ENCODE peak calls at places on chromosomes 16 and 17, in four cellular contexts. F is lung; U is DND-41; K is CD8-positive, alpha-beta T cell. I is an unnamed sample.

GRCh38 chr17:50183439-50184001 is 17.7 kb downstream of the SGCA start:
- DNase-seq in K (peak), U (no peak), F (no peak), I (no peak)

GRCh38 chr17:27490391-27490790 is 34.1 kb downstream of the KSR1 start:
- DNase-seq in K (no peak), F (no peak), U (no peak), I (no peak)

GRCh38 chr17:1398900-1399299 is 1.1 kb downstream of the YWHAE start:
- DNase-seq in U (no peak), F (no peak), K (no peak), I (peak)

GRCh38 chr17:10429416-10430045 is 7.8 kb upstream of the MYH8 start:
- DNase-seq in K (no peak), F (no peak), U (no peak), I (no peak)

GRCh38 chr17:20263595-20263994 is 203.7 kb downstream of the LGALS9B start:
- DNase-seq in F (no peak), K (no peak), U (no peak), I (no peak)

GRCh38 chr17:382644-383533 is 30.3 kb upstream of the RPH3AL start:
- DNase-seq in F (no peak), U (no peak), K (no peak), I (no peak)

GRCh38 chr16:82738699-82739098 is 111.9 kb downstream of the CDH13 start:
- DNase-seq in K (no peak), F (no peak), U (no peak), I (peak)

GRCh38 chr16:8931864-8932263 is 31.8 kb downstream of the USP7 start:
- DNase-seq in U (peak), K (peak), F (no peak), I (peak)

GRCh38 chr16:84058664-84059063 is 16.1 kb upstream of the SLC38A8 start:
- DNase-seq in F (no peak), K (no peak), U (no peak), I (no peak)

GRCh38 chr17:57458718-57459285 is 202.5 kb downstream of the MSI2 start:
- DNase-seq in F (no peak), U (no peak), K (no peak), I (no peak)

GRCh38 chr17:72614476-72614870 is 478.0 kb downstream of the SLC39A11 start:
- DNase-seq in K (no peak), U (no peak), F (no peak), I (no peak)

GRCh38 chr16:82651921-82652601 is 25.3 kb downstream of the CDH13 start:
- DNase-seq in K (no peak), F (no peak), U (peak), I (peak)

GRCh38 chr17:81685108-81685507 is 1.3 kb downstream of the HGS start:
- DNase-seq in K (peak), F (no peak), U (peak), I (no peak)

GRCh38 chr16:28181557-28181914 is 30.2 kb downstream of the XPO6 start:
- DNase-seq in K (no peak), F (peak), U (no peak), I (peak)

GRCh38 chr17:29929006-29929543 is 953 bp downstream of the SSH2 start:
- DNase-seq in K (peak), U (peak), F (peak), I (peak)

GRCh38 chr16:75570351-75571104 is 4.3 kb downstream of the GABARAPL2 start:
- DNase-seq in U (no peak), F (no peak), K (no peak), I (no peak)

GRCh38 chr17:2207815-2208515 is 95.6 kb downstream of the SMG6 start:
- DNase-seq in F (no peak), U (no peak), K (no peak), I (no peak)

GRCh38 chr17:40121191-40121885 is 433 bp upstream of the MSL1 start:
- DNase-seq in U (no peak), F (peak), K (peak), I (peak)

GRCh38 chr16:4158143-4159093 is 42.2 kb upstream of the ADCY9 start:
- DNase-seq in F (no peak), U (no peak), K (no peak), I (no peak)

GRCh38 chr16:50309527-50310307 is 43.4 kb downstream of the ADCY7 start:
- DNase-seq in K (no peak), F (no peak), U (no peak), I (no peak)

GRCh38 chr17:42118545-42118944 is 2.6 kb downstream of the KAT2A start:
- DNase-seq in K (peak), U (peak), F (no peak), I (peak)

GRCh38 chr16:4376126-4376819 is 4.6 kb downstream of the VASN start:
- DNase-seq in F (peak), U (no peak), K (no peak), I (no peak)

GRCh38 chr16:5615868-5616642 is 518.5 kb upstream of the EEF2KMT start:
- DNase-seq in F (peak), U (peak), K (no peak), I (peak)

GRCh38 chr17:14305785-14306496 is 5.1 kb downstream of the HS3ST3B1 start:
- DNase-seq in U (no peak), K (no peak), F (no peak), I (no peak)
- H3K4me3 ChIP-seq in U (no peak), K (no peak), F (no peak), I (no peak)

GRCh38 chr16:67157106-67157748 is 2.5 kb downstream of the TRADD start:
- DNase-seq in U (no peak), K (no peak), F (no peak), I (no peak)

GRCh38 chr16:67156146-67156844 is 3.4 kb downstream of the TRADD start:
- DNase-seq in K (no peak), F (no peak), U (no peak), I (no peak)

GRCh38 chr16:67154578-67155304 is 3.9 kb upstream of the B3GNT9 start:
- DNase-seq in F (no peak), U (no peak), K (no peak), I (no peak)

GRCh38 chr16:67157892-67158635 is 1.6 kb downstream of the TRADD start:
- DNase-seq in K (no peak), U (no peak), F (no peak), I (peak)

GRCh38 chr16:67155305-67156145 is 4.2 kb downstream of the TRADD start:
- DNase-seq in F (peak), K (peak), U (peak), I (peak)
- H3K4me3 ChIP-seq in F (no peak), K (no peak), U (no peak), I (no peak)

GRCh38 chr17:62808576-62808970 is 459 bp upstream of the MARCHF10 start:
- DNase-seq in U (no peak), K (no peak), F (no peak), I (no peak)
- H3K4me3 ChIP-seq in U (no peak), K (peak), F (no peak), I (no peak)

GRCh38 chr17:16623282-16623681 is 30.4 kb downstream of the ZNF624 start:
- DNase-seq in F (no peak), K (no peak), U (no peak), I (no peak)

GRCh38 chr17:16617481-16618060 is 36.1 kb downstream of the ZNF624 start:
- DNase-seq in F (no peak), U (no peak), K (no peak), I (no peak)

DNA sequence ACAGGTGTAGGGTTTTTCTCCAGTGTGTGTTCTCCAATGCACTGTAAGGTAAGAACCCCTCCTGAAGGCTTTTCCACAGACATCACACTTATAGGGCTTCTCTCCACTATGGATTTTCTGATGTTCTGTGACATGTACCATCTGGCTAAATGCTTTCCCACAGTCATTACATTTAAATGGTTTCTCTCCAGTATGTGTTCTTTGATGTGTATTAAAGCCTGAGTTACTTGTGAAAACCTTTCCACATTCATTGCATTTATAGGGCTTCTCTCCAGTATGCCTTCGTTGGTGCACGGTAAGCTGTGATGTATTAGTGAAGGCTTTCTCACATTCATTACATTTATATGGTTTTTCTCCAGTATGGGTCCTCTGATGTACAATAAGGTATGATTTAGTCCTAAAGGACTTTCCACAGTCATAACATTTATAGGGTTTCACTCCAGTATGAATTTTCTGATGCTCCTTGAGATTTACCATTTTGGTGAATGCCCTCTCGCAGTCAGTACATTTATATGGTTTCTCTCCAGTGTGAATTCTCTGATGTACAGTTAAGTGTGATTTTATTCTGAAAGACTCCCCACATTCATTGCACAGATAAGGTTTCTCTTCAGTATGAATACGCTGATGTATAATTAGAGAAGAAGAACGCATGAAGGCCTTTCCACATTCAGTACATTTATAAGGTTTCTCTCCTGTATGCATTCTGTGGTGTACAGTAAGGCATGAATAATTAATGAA is 30.9 kb downstream of the ZNF624 start:
- DNase-seq in K (no peak), U (no peak), F (no peak), I (no peak)
- H3K4me3 ChIP-seq in K (no peak), U (no peak), F (no peak), I (no peak)

GRCh38 chr16:86531193-86531550 is 20.8 kb downstream of the FOXF1 start:
- DNase-seq in U (no peak), K (no peak), F (no peak), I (no peak)

GRCh38 chr16:86530251-86531192 is 20.2 kb downstream of the FOXF1 start:
- DNase-seq in K (no peak), U (no peak), F (no peak), I (no peak)

GRCh38 chr16:86533076-86533475 is 22.0 kb downstream of the MTHFSD start:
- DNase-seq in U (no peak), K (no peak), F (no peak), I (no peak)

GRCh38 chr16:86532526-86532815 is 22.1 kb downstream of the FOXF1 start:
- DNase-seq in K (no peak), F (no peak), U (no peak), I (no peak)

GRCh38 chr16:86531641-86532525 is 21.6 kb downstream of the FOXF1 start:
- DNase-seq in U (no peak), F (no peak), K (no peak), I (no peak)
- H3K4me3 ChIP-seq in U (no peak), F (no peak), K (no peak), I (no peak)

GRCh38 chr17:75640556-75641119 is 7.4 kb downstream of the SMIM5 start:
- DNase-seq in F (no peak), U (no peak), K (no peak), I (no peak)
- H3K4me3 ChIP-seq in F (no peak), U (no peak), K (no peak), I (no peak)

GRCh38 chr16:693364-693763 is 3.2 kb upstream of the WDR24 start:
- DNase-seq in F (no peak), K (no peak), U (no peak), I (no peak)
- H3K4me3 ChIP-seq in F (no peak), K (no peak), U (no peak), I (no peak)

GRCh38 chr16:11258553-11259287 is 2.7 kb upstream of the SOCS1 start:
- DNase-seq in K (peak), F (peak), U (peak), I (peak)
- H3K4me3 ChIP-seq in K (no peak), F (no peak), U (no peak), I (no peak)

DNA sequence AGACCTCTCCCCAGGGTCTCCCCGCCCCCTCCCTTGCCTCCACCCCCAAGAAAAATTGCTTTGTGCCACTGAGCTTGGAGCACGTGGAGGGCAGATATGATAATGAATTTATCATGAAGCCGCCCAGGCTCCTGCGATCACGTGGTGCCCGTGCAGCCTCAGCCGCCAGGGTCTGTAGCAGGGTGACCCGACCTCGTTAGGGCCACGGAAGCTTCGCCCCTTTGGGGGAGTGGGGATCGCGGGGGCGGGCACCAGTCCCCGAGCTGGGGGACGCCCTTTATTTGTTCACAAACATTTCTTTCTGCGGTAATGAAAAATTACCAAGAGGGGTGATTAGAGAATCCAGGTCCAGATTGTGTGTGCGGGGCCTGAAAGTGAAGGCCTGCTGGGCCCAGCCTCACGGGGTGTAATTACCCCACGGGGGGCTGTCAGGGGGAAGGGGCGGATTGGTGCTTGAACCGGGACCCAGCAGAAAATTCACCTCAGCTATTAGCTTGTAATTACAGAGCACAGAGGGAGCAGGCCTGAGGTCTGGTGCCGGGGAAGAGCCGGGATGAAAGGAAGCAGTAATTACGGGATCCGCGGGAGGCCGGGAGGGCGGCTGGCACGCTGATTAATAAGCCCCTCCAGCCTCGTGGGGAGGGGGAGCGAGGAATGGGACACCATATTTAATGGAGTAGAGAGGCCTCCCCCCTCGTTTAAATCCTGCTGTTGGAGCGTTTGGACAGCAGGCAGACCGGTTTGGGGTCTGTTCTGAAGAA is 13.2 kb downstream of the GSE1 start:
- DNase-seq in K (no peak), U (no peak), F (no peak), I (no peak)
- H3K4me3 ChIP-seq in K (no peak), U (no peak), F (no peak), I (no peak)

DNA sequence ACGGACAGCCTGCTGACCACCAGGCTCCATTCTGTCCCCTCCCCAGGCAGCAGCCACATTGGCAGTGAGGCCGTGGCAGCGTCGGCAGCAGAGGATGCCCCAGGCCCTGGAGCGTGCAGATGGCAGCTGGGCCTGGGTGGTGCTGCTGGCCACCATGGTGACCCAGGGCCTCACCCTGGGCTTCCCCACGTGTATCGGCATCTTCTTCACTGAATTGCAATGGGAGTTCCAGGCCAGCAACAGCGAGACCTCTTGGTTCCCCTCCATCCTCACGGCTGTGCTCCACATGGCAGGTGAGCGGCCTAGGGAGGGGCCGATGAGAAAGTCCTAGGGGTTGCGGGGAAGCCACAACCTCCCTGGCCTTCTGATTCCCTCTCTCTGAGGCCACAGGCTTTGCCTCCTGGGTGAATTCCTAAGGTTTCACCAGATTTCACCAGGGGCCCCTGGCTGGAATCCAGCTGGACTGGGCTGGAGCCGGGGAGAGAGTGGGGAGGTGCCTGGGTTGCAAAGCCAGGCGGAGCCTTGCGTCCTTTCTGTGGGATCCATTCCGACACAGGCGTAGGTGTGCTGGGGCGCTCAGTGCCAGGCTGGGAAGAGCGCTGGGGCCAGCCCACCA is 5.9 kb downstream of the SLC16A5 start:
- DNase-seq in K (no peak), F (peak), U (no peak), I (no peak)
- H3K4me3 ChIP-seq in K (no peak), F (no peak), U (no peak), I (no peak)

I was measured in GM12865.